ENCODE peak calls at places on chromosomes 4 and X, in six cellular contexts. One of them, this sample, is unnamed.

GRCh38 chrX:107447642-107448041 is 1.8 kb upstream of the FRMPD3 start:
- DNase-seq in adrenal gland: no peak
- DNase-seq in dorsolateral prefrontal cortex: no peak
- DNase-seq in tibial artery: no peak
- DNase-seq in neural crest cell: no peak
- DNase-seq in Caco-2: no peak
- DNase-seq in this sample: no peak

GRCh38 chr4:100098681-100099080 is 91.6 kb downstream of the DDIT4L start:
- DNase-seq in Caco-2: no peak
- DNase-seq in adrenal gland: no peak
- DNase-seq in dorsolateral prefrontal cortex: no peak
- DNase-seq in neural crest cell: no peak
- DNase-seq in tibial artery: no peak
- DNase-seq in this sample: no peak

GRCh38 chrX:119003462-119003861 is 29.0 kb downstream of the LONRF3 start:
- DNase-seq in adrenal gland: no peak
- DNase-seq in neural crest cell: no peak
- DNase-seq in dorsolateral prefrontal cortex: no peak
- DNase-seq in tibial artery: no peak
- DNase-seq in Caco-2: no peak
- DNase-seq in this sample: no peak

GRCh38 chr4:150096625-150097024 is 18.4 kb downstream of the DCLK2 start:
- DNase-seq in adrenal gland: no peak
- DNase-seq in neural crest cell: no peak
- DNase-seq in tibial artery: no peak
- DNase-seq in Caco-2: no peak
- DNase-seq in dorsolateral prefrontal cortex: no peak
- DNase-seq in this sample: no peak

GRCh38 chrX:43702079-43702524 is 46.0 kb downstream of the MAOA start:
- DNase-seq in dorsolateral prefrontal cortex: no peak
- DNase-seq in tibial artery: no peak
- DNase-seq in Caco-2: no peak
- DNase-seq in adrenal gland: no peak
- DNase-seq in neural crest cell: no peak
- DNase-seq in this sample: no peak

GRCh38 chr4:108492816-108493595 is 127.4 kb upstream of the RPL34 start:
- DNase-seq in dorsolateral prefrontal cortex: no peak
- DNase-seq in neural crest cell: peak
- DNase-seq in adrenal gland: no peak
- DNase-seq in Caco-2: no peak
- DNase-seq in tibial artery: no peak
- DNase-seq in this sample: no peak

GRCh38 chr4:108355523-108356208 is 186.9 kb upstream of the LEF1 start:
- DNase-seq in tibial artery: no peak
- DNase-seq in Caco-2: no peak
- DNase-seq in adrenal gland: no peak
- DNase-seq in dorsolateral prefrontal cortex: no peak
- DNase-seq in neural crest cell: no peak
- DNase-seq in this sample: no peak

GRCh38 chr4:12928751-12929150 is 555.4 kb downstream of the RAB28 start:
- DNase-seq in adrenal gland: no peak
- DNase-seq in Caco-2: no peak
- DNase-seq in dorsolateral prefrontal cortex: no peak
- DNase-seq in tibial artery: no peak
- DNase-seq in neural crest cell: no peak
- DNase-seq in this sample: no peak

GRCh38 chr4:150280081-150280950 is 202.1 kb downstream of the DCLK2 start:
- DNase-seq in neural crest cell: no peak
- DNase-seq in tibial artery: no peak
- DNase-seq in Caco-2: no peak
- DNase-seq in dorsolateral prefrontal cortex: no peak
- DNase-seq in adrenal gland: no peak
- DNase-seq in this sample: no peak

GRCh38 chr4:127140306-127140705 is 492.5 kb upstream of the INTU start:
- DNase-seq in neural crest cell: no peak
- DNase-seq in dorsolateral prefrontal cortex: no peak
- DNase-seq in tibial artery: no peak
- DNase-seq in Caco-2: no peak
- DNase-seq in adrenal gland: no peak
- DNase-seq in this sample: no peak

GRCh38 chrX:3576886-3577516 is 136.4 kb downstream of the PRKX start:
- DNase-seq in Caco-2: no peak
- DNase-seq in dorsolateral prefrontal cortex: no peak
- DNase-seq in adrenal gland: no peak
- DNase-seq in tibial artery: no peak
- DNase-seq in neural crest cell: no peak
- DNase-seq in this sample: no peak

GRCh38 chrX:6226646-6227444 is 1.8 kb downstream of the NLGN4X start:
- DNase-seq in dorsolateral prefrontal cortex: peak
- DNase-seq in neural crest cell: peak
- DNase-seq in Caco-2: no peak
- DNase-seq in adrenal gland: no peak
- DNase-seq in tibial artery: no peak
- DNase-seq in this sample: no peak

GRCh38 chr4:7635971-7636508 is 201.3 kb upstream of the PSAPL1 start:
- DNase-seq in neural crest cell: no peak
- DNase-seq in Caco-2: no peak
- DNase-seq in tibial artery: no peak
- DNase-seq in adrenal gland: no peak
- DNase-seq in dorsolateral prefrontal cortex: no peak
- DNase-seq in this sample: no peak

GRCh38 chr4:5980436-5981155 is 37.6 kb downstream of the C4orf50 start:
- DNase-seq in dorsolateral prefrontal cortex: no peak
- DNase-seq in neural crest cell: no peak
- DNase-seq in tibial artery: peak
- DNase-seq in Caco-2: no peak
- DNase-seq in adrenal gland: no peak
- DNase-seq in this sample: no peak

GRCh38 chr4:656651-657337 is 17.3 kb downstream of the ATP5ME start:
- DNase-seq in Caco-2: no peak
- DNase-seq in neural crest cell: no peak
- DNase-seq in dorsolateral prefrontal cortex: no peak
- DNase-seq in tibial artery: no peak
- DNase-seq in adrenal gland: no peak
- DNase-seq in this sample: no peak

GRCh38 chr4:163109967-163110366 is 56.7 kb downstream of the NAF1 start:
- DNase-seq in dorsolateral prefrontal cortex: no peak
- DNase-seq in neural crest cell: no peak
- DNase-seq in Caco-2: no peak
- DNase-seq in tibial artery: no peak
- DNase-seq in adrenal gland: no peak
- DNase-seq in this sample: no peak

GRCh38 chr4:144223129-144223528 is 82.6 kb upstream of the GYPA start:
- DNase-seq in adrenal gland: no peak
- DNase-seq in dorsolateral prefrontal cortex: no peak
- DNase-seq in Caco-2: no peak
- DNase-seq in tibial artery: no peak
- DNase-seq in neural crest cell: no peak
- DNase-seq in this sample: no peak

GRCh38 chr4:56698329-56698728 is 17.2 kb upstream of the HOPX start:
- DNase-seq in dorsolateral prefrontal cortex: no peak
- DNase-seq in tibial artery: no peak
- DNase-seq in neural crest cell: no peak
- DNase-seq in adrenal gland: no peak
- DNase-seq in Caco-2: no peak
- DNase-seq in this sample: no peak

GRCh38 chrX:120453985-120454384 is 15.1 kb downstream of the LAMP2 start:
- DNase-seq in neural crest cell: no peak
- DNase-seq in dorsolateral prefrontal cortex: no peak
- DNase-seq in tibial artery: no peak
- DNase-seq in adrenal gland: no peak
- DNase-seq in Caco-2: no peak
- DNase-seq in this sample: no peak

GRCh38 chr4:24862073-24862751 is 50.6 kb downstream of the CCDC149 start:
- DNase-seq in neural crest cell: no peak
- DNase-seq in dorsolateral prefrontal cortex: no peak
- DNase-seq in tibial artery: no peak
- DNase-seq in adrenal gland: no peak
- DNase-seq in Caco-2: no peak
- DNase-seq in this sample: peak
- TF ChIP-seq CTCF in neural crest cell: no peak
- TF ChIP-seq CTCF in dorsolateral prefrontal cortex: no peak
- TF ChIP-seq CTCF in tibial artery: no peak
- TF ChIP-seq CTCF in adrenal gland: no peak
- TF ChIP-seq CTCF in Caco-2: no peak
- TF ChIP-seq CTCF in this sample: no peak

DNA sequence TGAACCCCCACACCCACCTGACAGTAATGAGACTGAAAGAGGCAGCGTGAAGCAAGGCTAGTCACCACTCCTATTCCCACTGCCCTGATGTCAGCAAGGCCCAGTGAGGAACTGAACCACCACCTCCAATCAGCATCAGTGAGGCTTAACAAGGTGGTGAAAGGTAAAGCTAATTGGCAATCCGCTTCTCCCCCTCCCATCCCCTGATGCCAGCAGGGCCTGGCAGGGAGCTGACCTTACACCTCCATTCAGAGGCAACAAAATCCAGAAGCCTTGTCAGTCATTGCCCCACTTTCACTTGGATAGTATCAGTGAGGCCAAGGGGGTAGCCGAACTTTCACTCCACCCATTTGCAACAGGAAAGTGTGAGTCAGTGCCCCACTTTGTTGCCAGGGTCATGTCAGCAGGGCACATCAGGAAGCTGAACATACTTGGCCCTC is 60.8 kb downstream of the AWAT2 start:
- DNase-seq in Caco-2: no peak
- DNase-seq in tibial artery: no peak
- DNase-seq in dorsolateral prefrontal cortex: no peak
- DNase-seq in adrenal gland: peak
- DNase-seq in neural crest cell: no peak
- DNase-seq in this sample: no peak
- TF ChIP-seq CTCF in Caco-2: no peak
- TF ChIP-seq CTCF in tibial artery: no peak
- TF ChIP-seq CTCF in dorsolateral prefrontal cortex: no peak
- TF ChIP-seq CTCF in adrenal gland: no peak
- TF ChIP-seq CTCF in neural crest cell: no peak
- TF ChIP-seq CTCF in this sample: no peak

GRCh38 chrX:13747836-13748235 is 13.3 kb downstream of the OFD1 start:
- DNase-seq in tibial artery: peak
- DNase-seq in neural crest cell: no peak
- DNase-seq in adrenal gland: peak
- DNase-seq in dorsolateral prefrontal cortex: no peak
- DNase-seq in Caco-2: peak
- DNase-seq in this sample: no peak
- TF ChIP-seq CTCF in tibial artery: peak
- TF ChIP-seq CTCF in neural crest cell: peak
- TF ChIP-seq CTCF in adrenal gland: no peak
- TF ChIP-seq CTCF in dorsolateral prefrontal cortex: peak
- TF ChIP-seq CTCF in Caco-2: peak
- TF ChIP-seq CTCF in this sample: peak

GRCh38 chr4:153679476-153679875 is 4.6 kb upstream of the TLR2 start:
- DNase-seq in adrenal gland: peak
- DNase-seq in tibial artery: no peak
- DNase-seq in dorsolateral prefrontal cortex: no peak
- DNase-seq in neural crest cell: no peak
- DNase-seq in Caco-2: no peak
- DNase-seq in this sample: no peak

GRCh38 chr4:153683763-153684181 is 308 bp upstream of the TLR2 start:
- DNase-seq in tibial artery: no peak
- DNase-seq in adrenal gland: no peak
- DNase-seq in Caco-2: no peak
- DNase-seq in dorsolateral prefrontal cortex: no peak
- DNase-seq in neural crest cell: peak
- DNase-seq in this sample: no peak

GRCh38 chr4:153684182-153685073 is at the start of gene TLR2:
- DNase-seq in neural crest cell: peak
- DNase-seq in tibial artery: peak
- DNase-seq in Caco-2: peak
- DNase-seq in adrenal gland: peak
- DNase-seq in dorsolateral prefrontal cortex: peak
- DNase-seq in this sample: peak
- TF ChIP-seq CTCF in neural crest cell: no peak
- TF ChIP-seq CTCF in tibial artery: no peak
- TF ChIP-seq CTCF in Caco-2: no peak
- TF ChIP-seq CTCF in adrenal gland: no peak
- TF ChIP-seq CTCF in dorsolateral prefrontal cortex: no peak
- TF ChIP-seq CTCF in this sample: no peak

GRCh38 chr4:15778191-15778741 is at the start of gene CD38:
- DNase-seq in adrenal gland: no peak
- DNase-seq in dorsolateral prefrontal cortex: peak
- DNase-seq in tibial artery: peak
- DNase-seq in Caco-2: no peak
- DNase-seq in neural crest cell: peak
- DNase-seq in this sample: peak
- TF ChIP-seq CTCF in adrenal gland: no peak
- TF ChIP-seq CTCF in dorsolateral prefrontal cortex: no peak
- TF ChIP-seq CTCF in tibial artery: no peak
- TF ChIP-seq CTCF in Caco-2: no peak
- TF ChIP-seq CTCF in neural crest cell: no peak
- TF ChIP-seq CTCF in this sample: peak

DNA sequence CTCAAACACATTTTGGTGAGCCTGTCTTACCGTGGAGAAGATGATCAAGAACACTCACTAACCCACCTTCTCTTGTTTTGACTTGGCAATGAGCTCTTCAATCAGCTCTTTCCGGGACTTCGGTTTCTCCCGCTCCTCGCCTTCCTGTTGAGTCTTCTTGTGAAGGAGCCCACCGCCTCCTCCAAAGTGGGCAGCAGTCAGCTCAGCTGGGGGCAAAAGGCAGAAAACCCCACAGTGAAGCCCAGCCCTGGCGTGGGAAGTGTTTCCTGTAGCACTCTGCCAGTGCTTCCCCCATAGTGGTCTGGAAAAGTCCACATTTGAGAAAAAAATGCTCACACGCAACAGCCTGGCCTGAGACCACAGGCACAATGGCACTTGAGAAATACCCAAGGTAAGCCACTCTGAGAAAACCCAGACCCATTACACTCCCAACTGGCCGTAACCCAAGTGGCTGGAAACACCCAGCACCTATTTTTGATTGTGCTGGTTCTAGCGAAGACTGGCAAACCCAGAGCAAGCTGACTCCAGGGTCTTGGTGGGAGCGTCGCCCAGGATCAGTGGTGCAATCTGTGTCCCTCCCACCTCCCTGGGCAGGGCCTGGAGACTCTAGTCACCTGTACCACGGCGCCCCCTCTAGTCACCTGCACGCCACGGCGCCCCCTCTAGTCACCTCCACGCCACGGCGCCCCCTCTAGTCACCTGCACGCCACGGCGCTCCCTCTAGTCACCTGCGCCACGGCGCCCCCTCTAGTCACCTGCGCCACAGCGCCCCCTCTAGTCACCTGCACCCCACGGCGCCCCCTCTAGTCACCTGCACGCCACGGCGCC is 8.6 kb downstream of the NOP14 start:
- DNase-seq in adrenal gland: peak
- DNase-seq in neural crest cell: no peak
- DNase-seq in tibial artery: no peak
- DNase-seq in dorsolateral prefrontal cortex: no peak
- DNase-seq in Caco-2: no peak
- DNase-seq in this sample: peak
- TF ChIP-seq CTCF in adrenal gland: no peak
- TF ChIP-seq CTCF in neural crest cell: no peak
- TF ChIP-seq CTCF in tibial artery: no peak
- TF ChIP-seq CTCF in dorsolateral prefrontal cortex: no peak
- TF ChIP-seq CTCF in Caco-2: peak
- TF ChIP-seq CTCF in this sample: peak

DNA sequence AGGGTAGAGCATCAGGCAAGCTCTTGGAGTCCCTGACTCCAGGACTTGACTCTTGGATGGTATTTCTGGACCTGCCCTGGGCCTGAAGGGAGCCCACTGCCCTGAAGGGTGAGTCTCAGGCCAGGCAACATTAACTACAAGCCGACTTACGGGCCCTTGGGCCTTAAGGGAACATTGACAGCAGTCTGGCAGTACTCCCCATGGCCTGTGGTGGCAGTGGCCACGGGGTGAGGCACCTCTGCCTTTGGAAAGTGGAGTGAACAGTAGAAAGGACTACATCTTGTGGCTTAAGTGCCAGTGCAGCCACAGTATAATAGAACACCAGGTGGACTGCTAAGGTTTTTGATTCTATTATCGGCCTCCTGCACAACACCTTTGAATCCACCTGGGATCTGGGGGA is 36.3 kb downstream of the SH3BGRL start:
- DNase-seq in tibial artery: no peak
- DNase-seq in dorsolateral prefrontal cortex: no peak
- DNase-seq in adrenal gland: no peak
- DNase-seq in Caco-2: no peak
- DNase-seq in neural crest cell: no peak
- DNase-seq in this sample: no peak
- TF ChIP-seq CTCF in tibial artery: no peak
- TF ChIP-seq CTCF in dorsolateral prefrontal cortex: no peak
- TF ChIP-seq CTCF in adrenal gland: no peak
- TF ChIP-seq CTCF in Caco-2: no peak
- TF ChIP-seq CTCF in neural crest cell: no peak
- TF ChIP-seq CTCF in this sample: no peak